ENCODE peak calls at places on chromosomes 4 and X, in ten cellular contexts. A is HFFc6, I is psoas muscle, C is breast epithelium, V is tibial artery, Y is nephron progenitor cell, S is A549, M is fibroblast of the aortic adventitia, K is brain microvascular endothelial cell, O is SK-N-SH. B is an unnamed sample.

GRCh38 chrX:41825796-41826195 is 97.6 kb downstream of the CASK start:
- DNase-seq in A (no peak), I (no peak), C (no peak), V (no peak), Y (no peak), S (no peak), M (no peak), K (no peak), O (no peak), B (no peak)

GRCh38 chr4:72318771-72319170 is 250.2 kb downstream of the ADAMTS3 start:
- DNase-seq in A (no peak), I (no peak), C (no peak), V (no peak), Y (no peak), S (no peak), M (no peak), K (no peak), O (no peak), B (no peak)

GRCh38 chr4:173505924-173506779 is 23.9 kb downstream of the HAND2 start:
- DNase-seq in A (peak), I (no peak), C (no peak), V (peak), Y (peak), S (peak), M (peak), K (peak), O (peak), B (no peak)

GRCh38 chrX:7019555-7019954 is 128.0 kb upstream of the STS start:
- DNase-seq in A (no peak), I (no peak), C (no peak), V (no peak), Y (no peak), S (no peak), M (no peak), K (no peak), O (no peak), B (no peak)

GRCh38 chrX:42704454-42704853 is 73.5 kb downstream of the PPP1R2C start:
- DNase-seq in A (no peak), I (no peak), C (no peak), V (no peak), Y (no peak), S (no peak), M (peak), K (peak), O (no peak), B (peak)

GRCh38 chrX:40007136-40007535 is 90.6 kb downstream of the BCOR start:
- DNase-seq in A (no peak), I (no peak), C (no peak), V (no peak), Y (peak), S (no peak), M (no peak), K (no peak), O (no peak), B (no peak)

GRCh38 chrX:154731881-154732280 is 19.0 kb downstream of the GAB3 start:
- DNase-seq in A (no peak), I (no peak), C (no peak), V (no peak), Y (no peak), S (no peak), M (no peak), K (peak), O (no peak), B (no peak)

GRCh38 chrX:46408553-46409407 is 136.4 kb downstream of the ZNF674 start:
- DNase-seq in A (peak), I (peak), C (peak), V (peak), Y (peak), S (peak), M (peak), K (peak), O (peak), B (peak)

GRCh38 chrX:16042980-16043379 is 80.4 kb upstream of the GRPR start:
- DNase-seq in A (no peak), I (no peak), C (no peak), V (no peak), Y (no peak), S (no peak), M (no peak), K (no peak), O (no peak), B (no peak)

GRCh38 chr4:173793937-173794510 is 264.0 kb upstream of the HAND2 start:
- DNase-seq in A (peak), I (no peak), C (no peak), V (no peak), Y (no peak), S (no peak), M (peak), K (no peak), O (no peak), B (no peak)

GRCh38 chrX:136710324-136710951 is 62.5 kb downstream of the CD40LG start:
- DNase-seq in A (no peak), I (no peak), C (no peak), V (no peak), Y (no peak), S (no peak), M (peak), K (no peak), O (no peak), B (no peak)

GRCh38 chrX:103730746-103731508 is 20.2 kb downstream of the TMEM31 start:
- DNase-seq in A (peak), I (no peak), C (no peak), V (no peak), Y (no peak), S (no peak), M (peak), K (peak), O (no peak), B (peak)

GRCh38 chrX:153884136-153885076 is 1.6 kb downstream of the L1CAM start:
- DNase-seq in A (no peak), I (peak), C (no peak), V (no peak), Y (no peak), S (no peak), M (no peak), K (no peak), O (no peak), B (no peak)

GRCh38 chrX:12237771-12238170 is 99.5 kb downstream of the FRMPD4 start:
- DNase-seq in A (no peak), I (no peak), C (no peak), V (no peak), Y (no peak), S (no peak), M (no peak), K (no peak), O (no peak), B (no peak)

GRCh38 chrX:1592128-1592862 is 891 bp downstream of the AKAP17A start:
- DNase-seq in A (no peak), I (no peak), C (no peak), V (no peak), Y (peak), S (no peak), M (peak), K (peak), O (peak), B (no peak)

GRCh38 chr4:109429545-109429944 is 4.1 kb upstream of the SEC24B start:
- DNase-seq in A (peak), I (no peak), C (no peak), V (no peak), Y (no peak), S (no peak), M (peak), K (no peak), O (no peak), B (no peak)

GRCh38 chrX:46029777-46030176 is 515.4 kb downstream of the ZNF674 start:
- DNase-seq in A (no peak), I (no peak), C (no peak), V (no peak), Y (no peak), S (no peak), M (no peak), K (no peak), O (no peak), B (no peak)

GRCh38 chr4:42411803-42412202 is 14.5 kb downstream of the SHISA3 start:
- DNase-seq in A (no peak), I (no peak), C (no peak), V (no peak), Y (no peak), S (no peak), M (no peak), K (no peak), O (no peak), B (no peak)

GRCh38 chr4:184815046-184815877 is 10.5 kb downstream of the ACSL1 start:
- DNase-seq in A (peak), I (peak), C (peak), V (peak), Y (no peak), S (peak), M (peak), K (peak), O (peak), B (no peak)

GRCh38 chr4:8870647-8871416 is 807 bp downstream of the HMX1 start:
- DNase-seq in A (no peak), I (no peak), C (no peak), V (no peak), Y (no peak), S (no peak), M (no peak), K (no peak), O (peak), B (no peak)

GRCh38 chr4:5409980-5410618 is 298.3 kb downstream of the EVC2 start:
- DNase-seq in A (no peak), I (no peak), C (no peak), V (no peak), Y (no peak), S (no peak), M (no peak), K (no peak), O (no peak), B (no peak)

GRCh38 chrX:72018277-72019112 is 107.8 kb downstream of the NHSL2 start:
- DNase-seq in A (peak), I (peak), C (peak), V (peak), Y (peak), S (peak), M (peak), K (peak), O (peak), B (no peak)

GRCh38 chr4:16264798-16265197 is 38.5 kb upstream of the TAPT1 start:
- DNase-seq in A (peak), I (no peak), C (no peak), V (no peak), Y (no peak), S (peak), M (peak), K (peak), O (peak), B (peak)

GRCh38 chr4:10032625-10033024 is 11.3 kb upstream of the SLC2A9 start:
- DNase-seq in A (peak), I (no peak), C (peak), V (no peak), Y (no peak), S (no peak), M (peak), K (peak), O (no peak), B (no peak)

GRCh38 chr4:26178874-26179273 is 141.9 kb upstream of the RBPJ start:
- DNase-seq in A (no peak), I (peak), C (peak), V (peak), Y (no peak), S (no peak), M (peak), K (peak), O (no peak), B (no peak)

GRCh38 chrX:50920132-50920531 is 9.6 kb downstream of the BMP15 start:
- DNase-seq in A (no peak), I (no peak), C (no peak), V (no peak), Y (no peak), S (no peak), M (peak), K (peak), O (no peak), B (no peak)
- TF ChIP-seq CTCF in A (peak), I (peak), C (no peak), V (no peak), Y (no peak), S (peak), M (peak), K (peak), O (peak), B (peak)

GRCh38 chr4:128289523-128290158 is 2.0 kb upstream of the PGRMC2 start:
- DNase-seq in A (no peak), I (no peak), C (no peak), V (no peak), Y (no peak), S (no peak), M (no peak), K (no peak), O (no peak), B (no peak)

GRCh38 chr4:128286474-128287158 is 997 bp downstream of the PGRMC2 start:
- DNase-seq in A (peak), I (no peak), C (no peak), V (no peak), Y (no peak), S (peak), M (peak), K (no peak), O (peak), B (no peak)

GRCh38 chr4:128288689-128289106 is 1.1 kb upstream of the PGRMC2 start:
- DNase-seq in A (no peak), I (no peak), C (peak), V (no peak), Y (no peak), S (no peak), M (peak), K (peak), O (no peak), B (no peak)

GRCh38 chr4:128287159-128287870 is at the start of gene PGRMC2:
- DNase-seq in A (peak), I (no peak), C (peak), V (no peak), Y (no peak), S (peak), M (peak), K (peak), O (peak), B (no peak)

GRCh38 chr4:128287871-128288688 is 467 bp upstream of the PGRMC2 start:
- DNase-seq in A (peak), I (peak), C (peak), V (peak), Y (peak), S (peak), M (peak), K (peak), O (peak), B (peak)
- TF ChIP-seq CTCF in A (peak), I (peak), C (peak), V (peak), Y (peak), S (no peak), M (peak), K (peak), O (peak), B (peak)

DNA sequence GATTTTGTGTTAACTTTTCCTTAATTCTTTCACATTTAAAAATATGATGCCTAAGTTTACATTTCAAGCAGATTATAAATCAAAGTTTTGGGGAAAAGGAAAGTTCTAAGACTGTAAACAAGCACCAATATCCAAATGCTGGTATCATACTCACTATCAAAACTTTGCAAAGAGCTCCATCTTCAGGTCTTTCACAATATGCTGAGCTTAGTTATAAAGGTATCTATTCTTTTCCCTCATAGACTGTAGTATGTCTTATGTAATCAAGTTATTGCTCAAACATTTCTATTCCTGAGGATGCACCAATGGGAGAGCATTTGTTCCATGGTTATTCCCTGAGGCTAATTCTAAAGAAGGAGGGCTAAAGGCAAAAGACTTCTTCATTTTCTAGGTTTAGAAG is 207.9 kb upstream of the FAM241A start:
- DNase-seq in A (peak), I (no peak), C (no peak), V (no peak), Y (no peak), S (peak), M (peak), K (no peak), O (no peak), B (no peak)
- TF ChIP-seq CTCF in A (peak), I (no peak), C (no peak), V (no peak), Y (peak), S (peak), M (peak), K (peak), O (peak), B (peak)

DNA sequence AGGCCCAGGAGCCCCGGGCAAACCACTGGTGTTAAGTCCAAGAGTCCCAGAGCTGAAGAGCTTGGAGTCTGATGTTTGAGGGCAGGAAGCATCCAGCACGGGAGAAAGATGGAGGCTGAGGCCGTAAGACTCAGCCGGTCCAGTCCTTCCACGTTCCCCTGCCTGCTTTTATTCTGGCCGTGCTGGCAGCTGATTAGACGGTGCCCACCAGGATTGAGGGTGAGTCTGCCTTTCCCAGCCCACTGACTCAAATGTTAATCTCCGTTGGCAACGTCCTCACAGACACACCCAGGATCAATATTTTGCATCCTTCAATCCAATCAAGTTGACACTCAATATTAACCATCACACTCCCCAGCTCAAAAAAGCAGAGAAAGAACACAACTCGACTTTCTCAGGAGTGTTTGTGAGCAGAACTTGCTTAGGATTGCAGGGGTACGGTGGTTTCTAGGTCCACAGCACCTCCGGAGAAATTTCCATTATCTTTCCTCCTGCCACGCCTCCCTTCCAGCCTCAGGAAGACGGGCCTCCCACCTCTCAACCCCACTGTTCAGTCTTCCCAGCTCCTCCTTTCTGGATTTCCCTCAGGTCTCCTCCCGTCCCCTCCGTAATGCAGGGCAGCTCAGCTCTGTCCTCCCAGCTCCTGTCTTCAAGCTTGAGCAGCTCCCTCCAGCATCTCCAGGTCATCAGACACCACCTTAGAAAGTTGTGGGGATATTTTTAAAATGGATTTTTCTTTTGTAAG is 13.3 kb upstream of the TMEM271 start:
- DNase-seq in A (no peak), I (no peak), C (no peak), V (no peak), Y (no peak), S (no peak), M (no peak), K (no peak), O (no peak), B (no peak)
- TF ChIP-seq CTCF in A (no peak), I (no peak), C (no peak), V (no peak), Y (no peak), S (no peak), M (no peak), K (no peak), O (no peak), B (no peak)

GRCh38 chr4:122227202-122227601 is 75.1 kb downstream of the BLTP1 start:
- DNase-seq in A (no peak), I (no peak), C (no peak), V (no peak), Y (no peak), S (no peak), M (no peak), K (no peak), O (no peak), B (no peak)

GRCh38 chr4:122221322-122221721 is 69.2 kb downstream of the BLTP1 start:
- DNase-seq in A (no peak), I (no peak), C (no peak), V (no peak), Y (no peak), S (no peak), M (no peak), K (no peak), O (no peak), B (no peak)

GRCh38 chr4:122219356-122219755 is 67.2 kb downstream of the BLTP1 start:
- DNase-seq in A (no peak), I (no peak), C (no peak), V (no peak), Y (no peak), S (no peak), M (no peak), K (no peak), O (no peak), B (no peak)

GRCh38 chr4:122229857-122230256 is 77.7 kb downstream of the BLTP1 start:
- DNase-seq in A (no peak), I (no peak), C (no peak), V (no peak), Y (no peak), S (no peak), M (no peak), K (no peak), O (no peak), B (no peak)

GRCh38 chr4:122224348-122224747 is 72.2 kb downstream of the BLTP1 start:
- DNase-seq in A (no peak), I (no peak), C (no peak), V (no peak), Y (peak), S (peak), M (peak), K (peak), O (no peak), B (no peak)
- TF ChIP-seq CTCF in A (peak), I (peak), C (no peak), V (no peak), Y (peak), S (no peak), M (peak), K (peak), O (no peak), B (peak)

GRCh38 chr4:138981930-138982390 is 33.6 kb upstream of the NOCT start:
- DNase-seq in A (peak), I (no peak), C (no peak), V (peak), Y (no peak), S (no peak), M (peak), K (peak), O (no peak), B (no peak)
- TF ChIP-seq CTCF in A (peak), I (peak), C (peak), V (peak), Y (no peak), S (no peak), M (peak), K (peak), O (peak), B (no peak)

GRCh38 chr4:152983221-152983620 is 47.1 kb downstream of the FHDC1 start:
- DNase-seq in A (no peak), I (no peak), C (no peak), V (no peak), Y (peak), S (no peak), M (peak), K (no peak), O (no peak), B (no peak)
- TF ChIP-seq CTCF in A (no peak), I (no peak), C (no peak), V (no peak), Y (no peak), S (no peak), M (no peak), K (no peak), O (no peak), B (no peak)

DNA sequence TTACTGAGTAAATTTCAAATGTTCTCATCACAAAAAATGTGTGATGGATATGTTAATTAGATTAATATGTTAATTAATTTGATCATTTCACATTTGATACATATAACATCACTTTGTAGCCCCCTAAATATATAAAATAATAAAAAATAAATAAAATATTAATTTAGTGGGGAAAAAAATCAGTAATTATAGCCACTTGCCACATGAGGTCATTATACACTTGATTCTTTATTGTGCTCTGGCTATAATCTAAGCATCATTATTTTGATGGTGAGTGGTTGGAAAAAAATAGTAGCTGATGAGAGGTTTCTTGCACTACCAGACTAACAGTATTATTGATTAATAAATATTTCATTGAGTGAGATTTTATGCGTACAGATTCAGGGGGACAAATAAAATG is 57.4 kb downstream of the DCK start:
- DNase-seq in A (peak), I (no peak), C (no peak), V (no peak), Y (no peak), S (no peak), M (no peak), K (no peak), O (no peak), B (no peak)
- TF ChIP-seq CTCF in A (peak), I (peak), C (no peak), V (no peak), Y (no peak), S (no peak), M (no peak), K (no peak), O (no peak), B (no peak)